ENCODE peak calls at places on chromosomes 2 and 18, in ten cellular contexts. K, B, M, Y, X, O, U, P, L and G are unnamed samples.

GRCh38 chr2:172928754-172929153 is 146.9 kb upstream of the MAP3K20 start:
- DNase-seq in P (no peak), Y (no peak), L (no peak), X (no peak), U (no peak), K (no peak), B (peak; percentile 59), M (no peak), O (no peak), G (no peak)

GRCh38 chr2:201930831-201931230 is 102.8 kb upstream of the FZD7 start:
- DNase-seq in P (no peak), Y (no peak), U (no peak), M (peak; percentile 29), B (no peak), K (no peak), O (no peak), X (no peak), L (no peak), G (no peak)

GRCh38 chr2:206230060-206230890 is 44.2 kb upstream of the ZDBF2 start:
- DNase-seq in M (peak; percentile 84), B (peak; percentile 79), P (no peak), L (no peak), X (no peak), O (no peak), U (no peak), Y (no peak), K (no peak), G (no peak)

GRCh38 chr2:65343381-65343780 is 89.0 kb downstream of the SPRED2 start:
- DNase-seq in X (no peak), O (no peak), B (no peak), U (no peak), K (no peak), P (no peak), L (no peak), Y (no peak), M (no peak), G (no peak)

GRCh38 chr2:174490032-174490431 is 3.2 kb upstream of the GPR155 start:
- DNase-seq in M (no peak), L (no peak), U (no peak), X (no peak), B (no peak), O (peak; percentile 14), K (no peak), Y (no peak), P (no peak), G (no peak)

GRCh38 chr18:58135806-58136331 is 91.8 kb downstream of the NEDD4L start:
- DNase-seq in K (peak; percentile 38), L (peak; percentile 80), X (peak; percentile 27), Y (peak; percentile 82), O (no peak), P (peak; percentile 55), M (peak; percentile 88), U (no peak), B (peak; percentile 86), G (peak; percentile 83)

GRCh38 chr2:44940053-44940494 is 1.4 kb upstream of the SIX3 start:
- DNase-seq in P (no peak), K (no peak), X (no peak), Y (no peak), M (peak; percentile 62), L (no peak), U (no peak), B (no peak), O (no peak), G (no peak)

GRCh38 chr2:15275341-15275740 is 285.8 kb downstream of the NBAS start:
- DNase-seq in K (no peak), L (no peak), B (peak; percentile 55), Y (no peak), O (no peak), X (no peak), M (no peak), P (no peak), U (no peak), G (no peak)

GRCh38 chr2:238450440-238450861 is 23.7 kb downstream of the ASB1 start:
- DNase-seq in P (peak; percentile 10), U (no peak), Y (no peak), M (no peak), O (no peak), K (no peak), X (no peak), L (no peak), B (no peak), G (no peak)

GRCh38 chr2:145158051-145158586 is 638.2 kb upstream of the ZEB2 start:
- DNase-seq in Y (no peak), K (peak; percentile 43), X (no peak), L (peak; percentile 46), M (no peak), B (no peak), U (peak; percentile 59), P (no peak), O (no peak), G (no peak)